ENCODE peak calls at places on chromosomes 6 and 20, in four cellular contexts. One of them, this sample, is unnamed.

GRCh38 chr6:21377356-21377755 is 216.2 kb upstream of the SOX4 start:
- DNase-seq in GM13977: no peak
- DNase-seq in Peyer's patch: no peak
- DNase-seq in nephron progenitor cell: no peak
- DNase-seq in this sample: no peak

GRCh38 chr6:22149501-22150490 is 147.0 kb downstream of the PRL start:
- DNase-seq in Peyer's patch: no peak
- DNase-seq in GM13977: no peak
- DNase-seq in nephron progenitor cell: peak
- DNase-seq in this sample: no peak

GRCh38 chr6:153804755-153805330 is 234.2 kb upstream of the OPRM1 start:
- DNase-seq in Peyer's patch: no peak
- DNase-seq in nephron progenitor cell: no peak
- DNase-seq in GM13977: no peak
- DNase-seq in this sample: no peak

GRCh38 chr6:134621858-134622257 is 303.9 kb upstream of the SGK1 start:
- DNase-seq in nephron progenitor cell: no peak
- DNase-seq in GM13977: no peak
- DNase-seq in Peyer's patch: no peak
- DNase-seq in this sample: no peak

GRCh38 chr20:46122071-46122470 is 4.0 kb downstream of the CD40 start:
- DNase-seq in nephron progenitor cell: no peak
- DNase-seq in Peyer's patch: no peak
- DNase-seq in GM13977: no peak
- DNase-seq in this sample: no peak

GRCh38 chr6:28922004-28922840 is 1.6 kb downstream of the TRIM27 start:
- DNase-seq in Peyer's patch: no peak
- DNase-seq in GM13977: no peak
- DNase-seq in nephron progenitor cell: no peak
- DNase-seq in this sample: no peak

GRCh38 chr6:157767757-157768156 is 55.3 kb upstream of the SNX9 start:
- DNase-seq in nephron progenitor cell: no peak
- DNase-seq in GM13977: no peak
- DNase-seq in Peyer's patch: no peak
- DNase-seq in this sample: no peak

GRCh38 chr6:140956567-140957306 is 1176.0 kb upstream of the GJE1 start:
- DNase-seq in nephron progenitor cell: no peak
- DNase-seq in Peyer's patch: no peak
- DNase-seq in GM13977: no peak
- DNase-seq in this sample: no peak

GRCh38 chr6:52663120-52663934 is 7.6 kb upstream of the TMEM14A start:
- DNase-seq in GM13977: peak
- DNase-seq in Peyer's patch: peak
- DNase-seq in nephron progenitor cell: peak
- DNase-seq in this sample: peak

GRCh38 chr6:130140084-130140483 is 82.7 kb downstream of the SAMD3 start:
- DNase-seq in Peyer's patch: no peak
- DNase-seq in nephron progenitor cell: no peak
- DNase-seq in GM13977: no peak
- DNase-seq in this sample: no peak

DNA sequence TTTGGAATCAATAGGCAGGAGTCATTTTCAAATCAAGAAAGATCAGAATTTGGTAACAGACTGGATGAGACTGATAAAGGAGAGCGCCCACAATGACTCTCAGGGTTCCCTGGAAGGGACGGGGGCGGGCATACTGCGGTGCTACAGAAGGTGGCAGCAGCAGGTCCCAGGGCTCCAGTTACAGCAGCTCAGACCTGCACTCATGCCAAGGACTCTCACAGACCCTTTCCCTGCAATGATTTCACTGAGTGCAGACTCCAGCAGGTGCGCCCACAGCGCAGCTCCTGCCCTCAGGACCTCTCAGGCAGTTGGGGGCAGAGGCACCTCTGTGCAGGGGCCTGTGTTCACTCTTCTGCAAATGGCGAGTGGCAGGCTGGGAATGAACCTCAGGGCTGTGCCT is 359.8 kb downstream of the ZFAND3 start:
- DNase-seq in GM13977: no peak
- DNase-seq in Peyer's patch: no peak
- DNase-seq in nephron progenitor cell: no peak
- DNase-seq in this sample: no peak
- TF ChIP-seq CTCF in GM13977: peak
- TF ChIP-seq CTCF in Peyer's patch: no peak
- TF ChIP-seq CTCF in nephron progenitor cell: no peak
- TF ChIP-seq CTCF in this sample: no peak

GRCh38 chr20:1588869-1589460 is 30.8 kb downstream of the SIRPB1 start:
- DNase-seq in nephron progenitor cell: no peak
- DNase-seq in GM13977: no peak
- DNase-seq in Peyer's patch: no peak
- DNase-seq in this sample: no peak
- TF ChIP-seq CTCF in nephron progenitor cell: no peak
- TF ChIP-seq CTCF in GM13977: no peak
- TF ChIP-seq CTCF in Peyer's patch: peak
- TF ChIP-seq CTCF in this sample: no peak

DNA sequence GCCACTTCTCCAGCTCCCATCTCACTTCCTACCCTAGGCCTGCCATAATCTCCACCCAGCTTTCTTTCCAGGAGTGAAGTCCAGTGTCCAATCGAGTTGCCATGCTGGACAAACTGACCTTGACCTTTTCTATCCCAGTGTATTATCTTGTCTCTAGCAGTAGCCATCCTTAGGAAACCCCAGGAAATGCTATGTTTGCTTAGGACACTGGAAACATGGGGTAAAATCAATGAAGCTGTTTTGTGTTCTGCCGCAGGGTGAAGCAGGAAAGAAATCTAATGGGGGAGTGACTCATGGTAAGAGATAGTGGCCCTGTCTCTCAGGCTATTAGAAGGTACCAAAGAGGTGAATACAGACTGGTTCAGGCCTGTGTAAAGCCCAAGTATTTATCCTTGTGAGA is 1110.1 kb upstream of the FLRT3 start:
- DNase-seq in nephron progenitor cell: no peak
- DNase-seq in Peyer's patch: no peak
- DNase-seq in GM13977: no peak
- DNase-seq in this sample: no peak
- TF ChIP-seq CTCF in nephron progenitor cell: no peak
- TF ChIP-seq CTCF in Peyer's patch: no peak
- TF ChIP-seq CTCF in GM13977: no peak
- TF ChIP-seq CTCF in this sample: no peak

GRCh38 chr20:35992713-35993335 is 24.4 kb downstream of the CNBD2 start:
- DNase-seq in nephron progenitor cell: peak
- DNase-seq in GM13977: peak
- DNase-seq in Peyer's patch: peak
- DNase-seq in this sample: no peak

GRCh38 chr20:35988910-35989463 is 20.6 kb downstream of the CNBD2 start:
- DNase-seq in nephron progenitor cell: no peak
- DNase-seq in GM13977: no peak
- DNase-seq in Peyer's patch: no peak
- DNase-seq in this sample: no peak

GRCh38 chr20:35985789-35986188 is 17.4 kb downstream of the CNBD2 start:
- DNase-seq in Peyer's patch: no peak
- DNase-seq in GM13977: no peak
- DNase-seq in nephron progenitor cell: no peak
- DNase-seq in this sample: no peak

GRCh38 chr20:35994994-35995453 is 26.6 kb downstream of the CNBD2 start:
- DNase-seq in GM13977: peak
- DNase-seq in nephron progenitor cell: peak
- DNase-seq in Peyer's patch: peak
- DNase-seq in this sample: peak

GRCh38 chr20:35991142-35991771 is 22.9 kb downstream of the CNBD2 start:
- DNase-seq in Peyer's patch: no peak
- DNase-seq in nephron progenitor cell: peak
- DNase-seq in GM13977: no peak
- DNase-seq in this sample: no peak
- TF ChIP-seq CTCF in Peyer's patch: peak
- TF ChIP-seq CTCF in nephron progenitor cell: peak
- TF ChIP-seq CTCF in GM13977: peak
- TF ChIP-seq CTCF in this sample: no peak

GRCh38 chr20:60271597-60271996 is 313.4 kb downstream of the CDH26 start:
- DNase-seq in GM13977: no peak
- DNase-seq in Peyer's patch: no peak
- DNase-seq in nephron progenitor cell: no peak
- DNase-seq in this sample: no peak
- TF ChIP-seq CTCF in GM13977: no peak
- TF ChIP-seq CTCF in Peyer's patch: no peak
- TF ChIP-seq CTCF in nephron progenitor cell: peak
- TF ChIP-seq CTCF in this sample: no peak

DNA sequence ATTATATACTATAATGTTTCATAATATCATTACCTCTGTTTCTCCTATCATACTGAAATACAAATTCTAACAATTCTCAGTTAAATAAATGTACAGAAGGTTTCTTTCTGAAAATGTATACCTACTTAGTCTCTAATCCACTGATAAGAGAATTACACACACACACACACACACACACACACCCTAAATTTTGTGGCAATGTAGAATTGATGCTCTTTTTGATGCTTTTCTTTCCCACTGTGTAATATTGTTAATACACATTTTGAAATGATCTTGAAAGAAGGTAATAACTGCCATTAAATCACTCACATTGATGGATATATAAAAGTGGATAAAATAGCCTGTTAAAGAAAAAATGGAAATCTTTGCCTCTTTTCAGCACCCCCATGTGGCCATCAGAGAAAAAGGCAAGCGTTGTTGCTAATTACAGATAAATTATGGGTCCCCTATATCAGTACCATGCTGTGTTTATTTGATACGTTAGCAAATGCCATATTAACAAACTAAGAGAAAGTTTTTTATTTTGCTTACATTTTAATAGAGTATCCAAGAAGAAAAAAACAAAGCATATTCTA is 76.6 kb upstream of the VGLL2 start:
- DNase-seq in nephron progenitor cell: no peak
- DNase-seq in Peyer's patch: no peak
- DNase-seq in GM13977: no peak
- DNase-seq in this sample: no peak
- TF ChIP-seq CTCF in nephron progenitor cell: peak
- TF ChIP-seq CTCF in Peyer's patch: peak
- TF ChIP-seq CTCF in GM13977: peak
- TF ChIP-seq CTCF in this sample: no peak

DNA sequence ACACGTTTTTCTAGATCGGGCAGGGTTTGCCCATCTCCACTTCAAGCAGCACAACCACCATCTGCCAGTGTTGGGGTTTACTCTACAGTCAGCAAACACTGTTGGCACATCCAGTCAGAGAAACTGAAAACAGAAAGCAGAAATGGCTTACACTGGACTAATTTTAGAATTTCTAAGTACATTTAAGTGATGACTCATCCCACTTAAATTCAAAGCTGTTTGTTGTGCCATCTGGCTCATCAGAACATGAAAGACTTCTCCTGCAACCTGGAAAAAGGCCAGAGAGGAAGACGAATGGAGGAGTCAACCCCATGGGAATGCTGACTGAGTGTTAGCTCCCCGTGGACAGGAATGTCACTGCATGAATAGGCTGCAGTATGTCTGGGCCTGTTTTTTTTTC is 21.8 kb downstream of the FAM209B start:
- DNase-seq in nephron progenitor cell: no peak
- DNase-seq in Peyer's patch: no peak
- DNase-seq in GM13977: peak
- DNase-seq in this sample: no peak
- TF ChIP-seq CTCF in nephron progenitor cell: no peak
- TF ChIP-seq CTCF in Peyer's patch: no peak
- TF ChIP-seq CTCF in GM13977: no peak
- TF ChIP-seq CTCF in this sample: no peak

DNA sequence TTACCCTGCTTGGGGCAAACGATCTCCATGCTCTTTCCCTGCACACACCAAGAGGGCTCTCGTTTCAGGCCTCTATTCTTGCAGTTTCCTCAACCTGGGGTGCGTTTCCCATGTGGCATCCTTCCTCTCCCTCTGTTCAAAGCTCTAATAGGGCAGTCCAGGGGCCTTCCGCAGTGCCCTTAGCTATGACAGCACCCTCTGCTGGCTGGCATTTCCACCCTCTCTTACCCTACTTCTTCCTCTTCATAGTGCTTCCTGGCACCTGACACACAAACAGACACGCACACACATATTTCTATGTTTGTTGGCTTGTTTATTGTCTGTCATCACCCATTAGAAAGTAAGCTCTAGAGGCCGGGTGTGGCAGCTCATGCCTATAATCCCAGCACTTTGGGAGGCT is 294.0 kb downstream of the CLIC5 start:
- DNase-seq in GM13977: no peak
- DNase-seq in nephron progenitor cell: no peak
- DNase-seq in Peyer's patch: no peak
- DNase-seq in this sample: no peak
- TF ChIP-seq CTCF in GM13977: peak
- TF ChIP-seq CTCF in nephron progenitor cell: no peak
- TF ChIP-seq CTCF in Peyer's patch: no peak
- TF ChIP-seq CTCF in this sample: no peak

GRCh38 chr20:24806896-24807676 is 142.0 kb upstream of the CST7 start:
- DNase-seq in Peyer's patch: no peak
- DNase-seq in GM13977: no peak
- DNase-seq in nephron progenitor cell: no peak
- DNase-seq in this sample: no peak

GRCh38 chr20:24805456-24806233 is 143.4 kb upstream of the CST7 start:
- DNase-seq in Peyer's patch: no peak
- DNase-seq in GM13977: no peak
- DNase-seq in nephron progenitor cell: no peak
- DNase-seq in this sample: no peak

GRCh38 chr20:24811020-24811419 is 138.0 kb upstream of the CST7 start:
- DNase-seq in Peyer's patch: no peak
- DNase-seq in GM13977: no peak
- DNase-seq in nephron progenitor cell: no peak
- DNase-seq in this sample: no peak

GRCh38 chr20:24809606-24810005 is 139.5 kb upstream of the CST7 start:
- DNase-seq in nephron progenitor cell: no peak
- DNase-seq in Peyer's patch: no peak
- DNase-seq in GM13977: no peak
- DNase-seq in this sample: no peak

DNA sequence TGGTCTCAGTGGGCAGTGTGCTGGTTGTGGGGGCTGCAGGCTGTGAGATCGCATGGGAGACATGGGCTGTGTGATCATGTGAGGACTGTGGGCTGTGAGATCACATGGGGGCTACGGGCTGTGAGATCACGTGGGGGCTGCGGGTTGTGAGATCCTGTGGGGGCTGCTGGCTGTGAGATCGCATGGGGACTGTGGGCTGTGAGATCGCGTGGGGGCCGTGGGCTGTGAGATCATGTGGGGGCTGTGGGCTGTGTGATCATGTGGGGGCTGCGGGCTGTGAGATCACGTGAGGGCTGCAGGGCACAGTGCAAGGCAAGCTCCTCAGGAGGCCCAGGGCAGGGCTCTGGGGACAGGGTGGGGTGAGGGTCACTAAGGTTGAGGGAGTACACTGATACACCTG is 140.5 kb upstream of the CST7 start:
- DNase-seq in nephron progenitor cell: no peak
- DNase-seq in Peyer's patch: no peak
- DNase-seq in GM13977: no peak
- DNase-seq in this sample: no peak
- TF ChIP-seq CTCF in nephron progenitor cell: no peak
- TF ChIP-seq CTCF in Peyer's patch: no peak
- TF ChIP-seq CTCF in GM13977: no peak
- TF ChIP-seq CTCF in this sample: no peak

DNA sequence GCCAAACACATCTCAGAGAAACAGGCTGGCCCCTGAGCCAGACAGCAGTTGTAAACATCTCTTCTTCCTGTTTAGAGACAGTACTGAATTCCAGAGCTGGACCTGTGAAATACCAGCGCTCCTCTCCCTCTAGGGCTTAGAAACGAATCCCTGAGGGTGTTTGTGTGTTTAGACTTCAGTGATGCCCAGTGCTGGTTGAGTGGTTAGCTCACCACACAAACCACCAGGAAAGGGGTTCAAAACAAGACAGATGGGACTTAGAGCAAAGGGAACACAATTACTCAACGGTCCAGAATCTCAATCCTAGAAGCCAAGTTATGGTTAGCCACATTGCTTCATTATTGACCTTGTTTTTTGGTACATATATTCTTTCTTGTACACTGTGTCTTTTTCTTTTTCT is 108.7 kb upstream of the TMEM170B start:
- DNase-seq in GM13977: no peak
- DNase-seq in nephron progenitor cell: no peak
- DNase-seq in Peyer's patch: no peak
- DNase-seq in this sample: no peak
- TF ChIP-seq CTCF in GM13977: no peak
- TF ChIP-seq CTCF in nephron progenitor cell: no peak
- TF ChIP-seq CTCF in Peyer's patch: no peak
- TF ChIP-seq CTCF in this sample: no peak